ENCODE peak calls at places on chromosomes 7 and 10, in ten cellular contexts. A, D, Y, S, V, G, Q, M, B and H are unnamed samples.

GRCh38 chr7:23067271-23067670 is 38.3 kb upstream of the KLHL7 start:
- DNase-seq in A (no peak), D (no peak), Y (no peak), S (no peak), V (no peak), G (no peak), Q (no peak), M (no peak), B (no peak), H (no peak)

GRCh38 chr10:26855186-26855585 is 5.6 kb downstream of the ABI1 start:
- DNase-seq in A (no peak), D (no peak), Y (no peak), S (no peak), V (peak), G (no peak), Q (no peak), M (no peak), B (no peak), H (no peak)

GRCh38 chr7:93890041-93890463 is 501 bp downstream of the TFPI2 start:
- DNase-seq in A (no peak), D (peak), Y (peak), S (peak), V (no peak), G (no peak), Q (peak), M (no peak), B (no peak), H (peak)

GRCh38 chr10:97531401-97531985 is 32.8 kb downstream of the UBTD1 start:
- DNase-seq in A (no peak), D (no peak), Y (no peak), S (no peak), V (no peak), G (peak), Q (peak), M (no peak), B (no peak), H (no peak)

GRCh38 chr10:95356-96115 is 39.7 kb upstream of the ZMYND11 start:
- DNase-seq in A (no peak), D (no peak), Y (no peak), S (no peak), V (no peak), G (no peak), Q (no peak), M (no peak), B (no peak), H (no peak)

GRCh38 chr7:123480107-123480506 is 54.3 kb downstream of the IQUB start:
- DNase-seq in A (no peak), D (no peak), Y (no peak), S (no peak), V (no peak), G (no peak), Q (no peak), M (no peak), B (no peak), H (no peak)

GRCh38 chr7:35356495-35356894 is 102.6 kb upstream of the TBX20 start:
- DNase-seq in A (no peak), D (no peak), Y (no peak), S (no peak), V (no peak), G (no peak), Q (no peak), M (no peak), B (no peak), H (no peak)

GRCh38 chr7:88291401-88292173 is 15.1 kb downstream of the STEAP4 start:
- DNase-seq in A (no peak), D (no peak), Y (no peak), S (no peak), V (no peak), G (peak), Q (peak), M (no peak), B (no peak), H (no peak)

GRCh38 chr10:23399701-23400144 is 39.2 kb upstream of the OTUD1 start:
- DNase-seq in A (no peak), D (no peak), Y (no peak), S (no peak), V (no peak), G (no peak), Q (no peak), M (no peak), B (no peak), H (no peak)

GRCh38 chr10:13351340-13351915 is 3.3 kb upstream of the SEPHS1 start:
- DNase-seq in A (no peak), D (peak), Y (no peak), S (peak), V (no peak), G (no peak), Q (no peak), M (no peak), B (no peak), H (no peak)

GRCh38 chr10:24465124-24465874 is 256.4 kb downstream of the KIAA1217 start:
- DNase-seq in A (peak), D (no peak), Y (no peak), S (no peak), V (no peak), G (peak), Q (peak), M (no peak), B (no peak), H (no peak)

GRCh38 chr10:132297521-132297920 is 10.2 kb downstream of the STK32C start:
- DNase-seq in A (no peak), D (no peak), Y (no peak), S (no peak), V (no peak), G (no peak), Q (no peak), M (no peak), B (no peak), H (no peak)

GRCh38 chr7:47095906-47096305 is 486.0 kb downstream of the TNS3 start:
- DNase-seq in A (no peak), D (no peak), Y (no peak), S (no peak), V (no peak), G (no peak), Q (no peak), M (no peak), B (no peak), H (no peak)

GRCh38 chr10:78443900-78444571 is 410.4 kb downstream of the RPS24 start:
- DNase-seq in A (no peak), D (no peak), Y (no peak), S (no peak), V (no peak), G (no peak), Q (no peak), M (no peak), B (no peak), H (no peak)

GRCh38 chr7:30556854-30557644 is 37.6 kb upstream of the GARS1 start:
- DNase-seq in A (no peak), D (no peak), Y (no peak), S (no peak), V (no peak), G (peak), Q (no peak), M (no peak), B (no peak), H (peak)

GRCh38 chr7:99000904-99001442 is 122.6 kb downstream of the TRRAP start:
- DNase-seq in A (no peak), D (peak), Y (no peak), S (no peak), V (no peak), G (no peak), Q (no peak), M (peak), B (no peak), H (no peak)

GRCh38 chr7:129952653-129953560 is at the start of gene UBE2H:
- DNase-seq in A (peak), D (peak), Y (peak), S (peak), V (peak), G (peak), Q (peak), M (peak), B (peak), H (peak)

GRCh38 chr7:100157334-100158228 is 942 bp downstream of the TRAPPC14 start:
- DNase-seq in A (peak), D (no peak), Y (no peak), S (no peak), V (no peak), G (no peak), Q (peak), M (no peak), B (no peak), H (peak)

GRCh38 chr7:142088022-142088714 is 23.4 kb upstream of the MGAM2 start:
- DNase-seq in A (peak), D (no peak), Y (no peak), S (no peak), V (no peak), G (no peak), Q (no peak), M (no peak), B (no peak), H (no peak)

GRCh38 chr10:70704211-70704610 is 31.9 kb downstream of the ADAMTS14 start:
- DNase-seq in A (no peak), D (no peak), Y (no peak), S (no peak), V (no peak), G (no peak), Q (no peak), M (no peak), B (no peak), H (no peak)

GRCh38 chr10:63865210-63865609 is 344.0 kb downstream of the REEP3 start:
- DNase-seq in A (no peak), D (no peak), Y (peak), S (no peak), V (no peak), G (no peak), Q (no peak), M (no peak), B (no peak), H (no peak)

GRCh38 chr10:10826125-10826524 is 191.5 kb upstream of the CELF2 start:
- DNase-seq in A (no peak), D (no peak), Y (no peak), S (no peak), V (no peak), G (peak), Q (no peak), M (no peak), B (no peak), H (no peak)

GRCh38 chr7:74212661-74213060 is 2.9 kb downstream of the LAT2 start:
- DNase-seq in A (no peak), D (no peak), Y (no peak), S (no peak), V (peak), G (no peak), Q (no peak), M (no peak), B (no peak), H (no peak)

GRCh38 chr7:37476428-37476827 is 27.8 kb upstream of the ELMO1 start:
- DNase-seq in A (no peak), D (no peak), Y (no peak), S (no peak), V (no peak), G (no peak), Q (no peak), M (no peak), B (no peak), H (no peak)

GRCh38 chr10:33241351-33241750 is 93.1 kb downstream of the NRP1 start:
- DNase-seq in A (no peak), D (no peak), Y (no peak), S (no peak), V (no peak), G (no peak), Q (no peak), M (no peak), B (no peak), H (no peak)

GRCh38 chr7:140242057-140243031 is 65.6 kb upstream of the KDM7A start:
- DNase-seq in A (peak), D (no peak), Y (no peak), S (peak), V (peak), G (no peak), Q (no peak), M (no peak), B (no peak), H (no peak)

GRCh38 chr10:35822316-35822715 is 180.2 kb upstream of the FZD8 start:
- DNase-seq in A (peak), D (no peak), Y (peak), S (no peak), V (no peak), G (no peak), Q (no peak), M (no peak), B (no peak), H (no peak)

GRCh38 chr10:114629083-114629823 is 28.8 kb downstream of the ABLIM1 start:
- DNase-seq in A (no peak), D (no peak), Y (no peak), S (no peak), V (no peak), G (no peak), Q (no peak), M (no peak), B (no peak), H (no peak)